ENCODE peak calls at places on chromosomes 2 and 18, in seven cellular contexts. A is AG04450, O is OCI-LY7, S is K562, M is tibial artery, W is spleen, Q is neural progenitor cell. P is an unnamed sample.

GRCh38 chr2:5250482-5250881 is 441.7 kb upstream of the SOX11 start:
- DNase-seq in W (no peak), A (no peak), M (no peak), Q (no peak), S (no peak), O (no peak), P (no peak)

GRCh38 chr2:96565111-96565510 is 28.6 kb downstream of the ARID5A start:
- DNase-seq in S (no peak), O (no peak), W (no peak), Q (peak), A (no peak), M (no peak), P (no peak)

GRCh38 chr2:180991820-180992219 is 11.4 kb downstream of the UBE2E3 start:
- DNase-seq in O (no peak), M (no peak), S (no peak), Q (no peak), A (no peak), W (no peak), P (no peak)

GRCh38 chr18:2846241-2846637 is 567 bp upstream of the EMILIN2 start:
- DNase-seq in S (no peak), A (no peak), O (no peak), W (peak), Q (peak), M (no peak), P (peak)

GRCh38 chr18:56598422-56598821 is 40.0 kb downstream of the TXNL1 start:
- DNase-seq in O (no peak), S (no peak), Q (peak), M (no peak), A (no peak), W (no peak), P (no peak)

GRCh38 chr2:139160838-139161237 is 380.6 kb upstream of the NXPH2 start:
- DNase-seq in W (no peak), Q (no peak), M (no peak), S (no peak), O (no peak), A (no peak), P (no peak)

GRCh38 chr2:1775511-1776035 is 31.3 kb upstream of the PXDN start:
- DNase-seq in A (no peak), W (no peak), S (no peak), O (no peak), Q (no peak), M (peak), P (peak)

GRCh38 chr18:48446582-48447225 is 37.5 kb upstream of the ZBTB7C start:
- DNase-seq in Q (peak), O (peak), A (peak), S (peak), M (peak), W (peak), P (peak)

GRCh38 chr2:66717491-66717890 is 282.6 kb downstream of the MEIS1 start:
- DNase-seq in W (no peak), Q (no peak), A (no peak), O (no peak), M (no peak), S (no peak), P (no peak)

GRCh38 chr2:196464311-196464710 is 175.2 kb upstream of the CCDC150 start:
- DNase-seq in Q (no peak), W (no peak), O (no peak), M (no peak), S (no peak), A (no peak), P (no peak)

GRCh38 chr18:32902566-32903330 is 129.9 kb upstream of the KLHL14 start:
- DNase-seq in S (no peak), A (no peak), M (no peak), W (no peak), Q (no peak), O (peak), P (no peak)

GRCh38 chr2:128232965-128233789 is 85.5 kb downstream of the HS6ST1 start:
- DNase-seq in M (peak), A (peak), S (peak), W (peak), Q (peak), O (peak), P (peak)

GRCh38 chr2:240296611-240297552 is 138.6 kb upstream of the GPC1 start:
- DNase-seq in M (peak), W (no peak), A (no peak), Q (no peak), S (no peak), O (no peak), P (peak)

GRCh38 chr18:36153203-36153602 is 23.5 kb downstream of the ELP2 start:
- DNase-seq in W (no peak), A (peak), Q (no peak), O (no peak), M (no peak), S (no peak), P (no peak)

GRCh38 chr18:22176622-22177495 is 7.5 kb downstream of the GATA6 start:
- DNase-seq in O (no peak), S (no peak), M (no peak), Q (peak), W (no peak), A (no peak), P (no peak)

GRCh38 chr2:43000242-43001054 is 208.1 kb upstream of the HAAO start:
- DNase-seq in W (peak), M (peak), A (no peak), O (no peak), Q (no peak), S (no peak), P (peak)

GRCh38 chr2:54360055-54360792 is 95.9 kb upstream of the SPTBN1 start:
- DNase-seq in S (no peak), W (no peak), M (no peak), A (peak), Q (no peak), O (no peak), P (no peak)

GRCh38 chr2:70133521-70134348 is 46.5 kb downstream of the PCBP1 start:
- DNase-seq in S (no peak), M (no peak), W (peak), Q (no peak), O (no peak), A (no peak), P (no peak)

GRCh38 chr2:85795331-85796045 is 41.7 kb downstream of the ATOH8 start:
- DNase-seq in W (peak), S (no peak), Q (no peak), A (no peak), O (no peak), M (peak), P (no peak)

GRCh38 chr2:226478121-226478809 is 321.4 kb downstream of the IRS1 start:
- DNase-seq in S (no peak), W (no peak), Q (peak), M (peak), O (no peak), A (peak), P (peak)

GRCh38 chr2:200829258-200829655 is 17.5 kb downstream of the BZW1 start:
- DNase-seq in A (no peak), W (no peak), Q (no peak), O (no peak), M (no peak), S (no peak), P (no peak)

GRCh38 chr18:59072727-59073421 is 66.8 kb upstream of the SEC11C start:
- DNase-seq in A (no peak), S (no peak), O (no peak), W (no peak), M (no peak), Q (no peak), P (no peak)

GRCh38 chr18:46408334-46408987 is 248.6 kb downstream of the LOXHD1 start:
- DNase-seq in A (no peak), O (peak), Q (peak), S (peak), W (no peak), M (no peak), P (no peak)

GRCh38 chr2:45649855-45650806 is 1.3 kb upstream of the PRKCE start:
- DNase-seq in W (peak), M (peak), S (peak), Q (peak), A (no peak), O (peak), P (peak)

GRCh38 chr2:7706791-7707190 is 789.6 kb downstream of the RNF144A start:
- DNase-seq in O (no peak), A (no peak), Q (no peak), S (no peak), M (no peak), W (no peak), P (no peak)

GRCh38 chr2:14861201-14861600 is 228.7 kb downstream of the LRATD1 start:
- DNase-seq in O (peak), W (no peak), Q (no peak), M (no peak), A (no peak), S (no peak), P (no peak)

GRCh38 chr2:175914846-175915245 is 87.2 kb downstream of the LNPK start:
- DNase-seq in Q (no peak), M (no peak), O (no peak), A (no peak), S (no peak), W (no peak), P (no peak)

GRCh38 chr2:233423436-233423860 is 69.2 kb downstream of the DGKD start:
- DNase-seq in O (no peak), W (no peak), A (no peak), S (no peak), M (peak), Q (no peak), P (no peak)

GRCh38 chr2:143000599-143000998 is 123.1 kb downstream of the KYNU start:
- DNase-seq in A (no peak), S (no peak), Q (no peak), M (no peak), W (no peak), O (no peak), P (no peak)

GRCh38 chr18:9738266-9738969 is 30.3 kb downstream of the RAB31 start:
- DNase-seq in W (peak), A (no peak), S (no peak), Q (no peak), M (no peak), O (no peak), P (no peak)

GRCh38 chr2:238021327-238021726 is 39.5 kb upstream of the SCLY start:
- DNase-seq in W (no peak), O (no peak), Q (no peak), S (no peak), A (no peak), M (no peak), P (no peak)

GRCh38 chr2:59249441-59250330 is 1008.6 kb upstream of the FANCL start:
- DNase-seq in O (no peak), Q (peak), S (no peak), M (no peak), W (no peak), A (no peak), P (no peak)

GRCh38 chr2:105934467-105934866 is 189.8 kb downstream of the NCK2 start:
- DNase-seq in S (no peak), W (no peak), A (no peak), Q (no peak), M (no peak), O (no peak), P (no peak)

GRCh38 chr2:40106061-40106460 is 327.0 kb upstream of the THUMPD2 start:
- DNase-seq in A (no peak), M (no peak), Q (no peak), W (no peak), O (no peak), S (no peak), P (no peak)

GRCh38 chr2:129178356-129178755 is 801.1 kb upstream of the RAB6C start:
- DNase-seq in S (no peak), O (no peak), A (no peak), Q (no peak), W (no peak), M (peak), P (no peak)

GRCh38 chr2:186919272-186919671 is 70.3 kb upstream of the ZSWIM2 start:
- DNase-seq in S (no peak), W (no peak), A (peak), O (no peak), M (no peak), Q (no peak), P (no peak)

GRCh38 chr2:226256237-226256636 is 543.4 kb downstream of the IRS1 start:
- DNase-seq in M (no peak), A (peak), W (no peak), Q (no peak), O (no peak), S (no peak), P (no peak)

GRCh38 chr18:54187372-54187771 is 37.1 kb downstream of the MBD2 start:
- DNase-seq in M (no peak), O (no peak), W (no peak), Q (no peak), A (no peak), S (no peak), P (no peak)
- TF ChIP-seq CTCF in M (no peak), O (no peak), W (no peak), Q (no peak), A (no peak), S (no peak), P (no peak)

DNA sequence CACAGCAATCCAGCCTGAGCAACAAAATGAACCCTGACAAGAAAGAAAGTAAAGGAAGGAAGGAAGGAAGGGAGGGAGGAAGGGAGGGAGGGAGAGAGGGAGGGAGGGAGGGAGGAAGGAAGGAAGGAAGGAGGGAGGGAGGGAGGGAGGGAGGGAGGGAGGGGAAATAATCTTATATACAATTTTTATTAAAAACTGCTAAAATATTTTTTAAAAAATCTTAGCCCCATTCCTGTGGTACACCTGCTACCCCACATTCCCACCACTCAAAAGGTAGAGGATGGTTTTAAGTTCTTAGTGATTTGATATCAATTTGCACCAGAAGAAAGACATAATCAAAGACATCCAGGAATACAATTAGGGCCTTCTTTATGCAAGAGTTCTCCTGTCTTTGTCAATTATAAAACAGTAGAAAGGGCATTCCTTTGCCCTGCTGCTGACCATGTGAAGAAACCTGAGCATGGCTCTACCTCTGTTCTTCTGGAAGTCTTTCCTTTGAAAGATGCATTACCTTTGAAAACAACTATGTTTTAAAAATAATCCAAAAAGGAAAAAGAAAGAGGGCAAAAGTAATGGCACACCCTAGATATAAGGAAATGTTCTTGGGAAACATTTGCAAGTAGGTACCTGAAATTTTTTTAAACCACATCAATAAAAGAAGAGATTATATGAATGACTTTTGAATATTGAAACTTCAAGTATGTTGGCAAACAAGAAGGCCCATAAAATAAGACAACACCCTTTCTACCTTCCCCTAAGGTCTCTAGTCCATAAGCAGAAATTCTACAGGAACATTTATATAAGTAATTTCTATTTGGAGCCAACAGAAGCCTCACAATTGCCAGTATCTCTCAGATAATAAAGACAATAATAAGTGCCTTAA is 33.7 kb upstream of the ACVR2A start:
- DNase-seq in Q (no peak), M (no peak), A (no peak), W (no peak), O (no peak), S (no peak), P (no peak)
- H3K4me3 ChIP-seq in Q (no peak), M (no peak), A (no peak), W (no peak), O (no peak), S (no peak), P (no peak)

GRCh38 chr2:133262888-133263287 is 305.4 kb downstream of the NCKAP5 start:
- DNase-seq in Q (peak), A (no peak), O (no peak), M (no peak), W (no peak), S (no peak), P (no peak)
- TF ChIP-seq CTCF in Q (peak), A (peak), O (peak), M (no peak), W (no peak), S (no peak), P (no peak)

DNA sequence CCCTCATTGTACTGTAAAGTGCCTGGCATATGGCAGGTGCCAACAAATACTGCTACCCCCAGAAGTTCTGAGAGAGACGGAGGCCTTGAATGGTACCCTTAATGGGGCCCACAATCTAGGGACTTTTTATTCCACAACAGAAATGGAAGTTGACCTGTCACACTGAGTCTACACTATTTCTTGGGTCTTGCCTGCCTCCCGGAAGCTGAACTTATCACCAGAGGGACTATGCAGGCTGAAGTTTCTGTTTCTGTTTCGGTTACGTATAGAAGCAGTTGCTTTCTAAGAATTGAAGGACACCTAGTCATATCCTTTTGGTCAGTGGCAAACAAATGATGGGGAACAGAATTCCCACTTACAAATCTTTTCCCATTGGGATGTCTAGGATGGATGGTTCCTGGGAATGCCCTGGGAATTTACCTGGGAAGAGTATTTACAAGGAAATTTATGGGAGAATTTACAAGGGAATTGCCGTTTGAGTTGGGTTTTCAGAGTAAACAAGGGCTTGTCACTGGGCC is 74.2 kb downstream of the HS1BP3 start:
- DNase-seq in W (no peak), S (no peak), M (no peak), Q (no peak), A (no peak), O (peak), P (no peak)
- H3K4me3 ChIP-seq in W (no peak), S (no peak), M (no peak), Q (no peak), A (no peak), O (no peak), P (no peak)

GRCh38 chr18:53375641-53376040 is 848.8 kb downstream of the MBD2 start:
- DNase-seq in S (no peak), A (no peak), Q (no peak), W (no peak), M (no peak), O (no peak), P (no peak)

GRCh38 chr18:53382870-53383269 is 841.6 kb downstream of the MBD2 start:
- DNase-seq in S (no peak), M (no peak), W (no peak), A (no peak), Q (no peak), O (no peak), P (no peak)

GRCh38 chr18:53385889-53386288 is 838.6 kb downstream of the MBD2 start:
- DNase-seq in S (no peak), A (no peak), W (no peak), Q (no peak), O (no peak), M (no peak), P (no peak)

GRCh38 chr18:53380063-53380639 is 844.3 kb downstream of the MBD2 start:
- DNase-seq in Q (peak), O (peak), W (no peak), A (no peak), S (no peak), M (no peak), P (no peak)
- TF ChIP-seq CTCF in Q (peak), O (peak), W (peak), A (no peak), S (no peak), M (peak), P (peak)

DNA sequence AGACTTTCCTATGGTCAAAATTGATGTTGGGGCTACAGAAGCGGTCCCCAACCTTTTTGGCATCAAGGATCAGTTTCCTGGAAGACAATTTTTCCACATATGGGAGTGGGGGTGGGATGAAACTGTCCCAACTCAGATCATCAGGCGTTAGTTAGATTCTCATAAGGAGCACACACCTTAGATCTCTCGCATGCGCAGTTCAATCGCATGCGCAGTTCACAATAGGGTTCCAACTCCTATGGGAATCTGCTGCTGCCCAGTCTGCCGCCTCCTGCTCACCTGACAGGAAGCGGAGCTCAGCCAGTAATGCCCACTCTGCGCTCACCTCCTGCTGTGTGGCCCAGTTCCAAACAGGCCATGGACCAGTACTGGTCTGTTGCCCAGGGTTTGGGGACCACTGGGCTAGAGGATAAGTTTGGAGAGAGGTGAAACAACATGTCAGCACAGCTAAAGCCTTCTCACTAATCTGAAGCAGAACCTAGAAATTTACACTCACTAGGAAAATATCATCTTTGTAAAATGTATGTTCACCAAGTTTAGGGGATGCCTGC is 410.8 kb upstream of the ZNF804A start:
- DNase-seq in O (no peak), M (no peak), A (no peak), Q (no peak), S (no peak), W (no peak), P (no peak)
- H3K4me3 ChIP-seq in O (no peak), M (no peak), A (no peak), Q (no peak), S (no peak), W (no peak), P (no peak)

P was measured in suprapubic skin.